ENCODE peak calls at places on chromosomes 3 and 15, in eight cellular contexts. Z, W, A, V, E, S, N and Q are unnamed samples.
A peak's percentile ranks its signal among the peaks of the same experiment; 100 is the strongest.

GRCh38 chr15:67100808-67101581 is 35.6 kb downstream of the SMAD3 start:
- DNase-seq in Z (no peak), E (no peak), S (no peak), W (no peak), A (no peak), V (no peak), N (no peak), Q (no peak)

GRCh38 chr3:134998855-134999254 is 203.8 kb downstream of the EPHB1 start:
- DNase-seq in N (no peak), S (no peak), W (no peak), A (no peak), Z (no peak), E (no peak), V (no peak), Q (no peak)

GRCh38 chr15:68275165-68275746 is 2.3 kb upstream of the FEM1B start:
- DNase-seq in N (no peak), A (no peak), S (no peak), V (no peak), Z (peak; percentile 88), W (no peak), E (peak; percentile 43), Q (peak; percentile 89)

GRCh38 chr3:156140196-156140595 is 19.8 kb downstream of the KCNAB1 start:
- DNase-seq in V (no peak), S (no peak), W (no peak), E (no peak), Z (no peak), A (no peak), N (no peak), Q (no peak)

GRCh38 chr3:23198801-23199200 is 4.3 kb upstream of the UBE2E2 start:
- DNase-seq in E (peak; percentile 61), Z (peak; percentile 46), S (peak; percentile 12), V (no peak), W (no peak), N (no peak), A (no peak), Q (no peak)

GRCh38 chr3:101466465-101467309 is 46.3 kb downstream of the SENP7 start:
- DNase-seq in W (peak; percentile 22), A (no peak), Z (peak; percentile 7), N (peak; percentile 3), S (no peak), E (no peak), V (no peak), Q (no peak)

GRCh38 chr3:108305484-108306172 is 9.3 kb downstream of the HHLA2 start:
- DNase-seq in Z (no peak), W (no peak), E (no peak), V (no peak), N (no peak), A (no peak), S (no peak), Q (peak; percentile 85)

GRCh38 chr3:54660599-54661210 is 267.2 kb downstream of the LRTM1 start:
- DNase-seq in S (no peak), V (peak; percentile 38), W (no peak), Z (no peak), N (peak; percentile 72), E (no peak), A (peak; percentile 1), Q (no peak)

GRCh38 chr15:87752250-87752951 is 504.1 kb downstream of the NTRK3 start:
- DNase-seq in N (peak; percentile 91), S (peak; percentile 54), E (peak; percentile 55), A (peak; percentile 95), V (no peak), Z (peak; percentile 93), W (no peak), Q (no peak)

GRCh38 chr3:100106094-100106493 is 8.2 kb downstream of the FILIP1L start:
- DNase-seq in Z (no peak), W (no peak), A (peak; percentile 22), S (no peak), N (no peak), V (no peak), E (no peak), Q (no peak)

GRCh38 chr15:89379818-89380217 is 45.2 kb upstream of the POLG start:
- DNase-seq in A (no peak), N (no peak), S (no peak), Z (no peak), W (no peak), E (no peak), V (no peak), Q (peak; percentile 58)

GRCh38 chr3:31533169-31533870 is 595 bp downstream of the STT3B start:
- DNase-seq in A (peak; percentile 25), Z (peak; percentile 1), S (no peak), V (peak; percentile 55), N (peak; percentile 27), E (peak; percentile 19), W (peak; percentile 38), Q (no peak)

GRCh38 chr15:66503780-66504562 is 684 bp downstream of the RPL4 start:
- DNase-seq in W (no peak), V (no peak), E (no peak), S (no peak), Z (no peak), N (no peak), A (no peak), Q (no peak)

GRCh38 chr15:34304613-34305012 is 33.0 kb downstream of the SLC12A6 start:
- DNase-seq in S (peak; percentile 14), N (peak; percentile 48), Z (peak; percentile 82), A (peak; percentile 76), E (peak; percentile 86), W (no peak), V (no peak), Q (no peak)

GRCh38 chr3:23894166-23895061 is 22.4 kb downstream of the NKIRAS1 start:
- DNase-seq in A (no peak), V (no peak), Z (no peak), S (no peak), E (no peak), N (no peak), W (no peak), Q (no peak)

GRCh38 chr3:78540485-78540884 is 1227.3 kb downstream of the ROBO1 start:
- DNase-seq in Z (no peak), A (no peak), W (no peak), E (no peak), N (no peak), V (no peak), S (no peak), Q (no peak)
- H3K4me3 ChIP-seq in Z (no peak overlapping the region), A (no peak overlapping the region), W (no peak overlapping the region), E (no peak overlapping the region), N (no peak overlapping the region), V (no peak overlapping the region), S (no peak overlapping the region), Q (no peak overlapping the region)

DNA sequence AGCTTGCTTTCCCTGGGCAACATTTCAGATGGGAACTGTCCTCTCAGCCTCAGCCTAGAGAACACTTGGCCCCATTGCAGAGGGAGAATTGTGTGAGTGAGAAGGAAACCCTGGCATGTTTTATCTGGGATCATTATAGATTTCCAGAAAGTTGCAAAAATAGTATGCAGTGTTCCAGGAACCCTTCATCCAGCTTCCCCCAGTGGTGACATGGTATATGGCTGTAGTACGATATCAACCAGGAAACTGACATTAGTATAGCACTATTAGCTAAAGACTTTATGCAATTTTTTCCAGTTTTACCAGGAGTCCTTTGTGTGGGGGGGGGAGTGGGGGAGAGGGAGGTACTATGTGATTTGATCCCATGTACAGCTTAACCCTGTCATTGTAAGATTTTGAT is 166.2 kb upstream of the KBTBD8 start:
- DNase-seq in W (no peak), E (no peak), N (no peak), A (no peak), S (no peak), V (no peak), Z (no peak), Q (no peak)
- TF ChIP-seq CTCF in W (no peak), E (no peak), N (no peak), A (no peak), S (no peak), V (no peak), Z (no peak), Q (no peak)

GRCh38 chr3:50334339-50335075 is 6.1 kb downstream of the RASSF1 start:
- DNase-seq in N (no peak), Z (no peak), W (no peak), S (no peak), V (no peak), A (no peak), E (no peak), Q (peak; percentile 89)
- H3K4me3 ChIP-seq in N (no peak overlapping the region), Z (no peak overlapping the region), W (no peak overlapping the region), S (no peak overlapping the region), V (peak overlapping the region; percentile 92), A (peak overlapping the region; percentile 13), E (no peak overlapping the region), Q (peak overlapping the region; percentile 89)

GRCh38 chr3:188037116-188037718 is 116.7 kb upstream of the LPP start:
- DNase-seq in S (no peak), Z (peak; percentile 45), N (peak; percentile 71), W (peak; percentile 42), A (peak; percentile 65), V (no peak), E (peak; percentile 51), Q (peak; percentile 84)
- TF ChIP-seq CTCF in S (peak; percentile 52), Z (peak; percentile 46), N (peak; percentile 56), W (peak; percentile 53), A (peak; percentile 42), V (peak; percentile 40), E (peak; percentile 44), Q (peak; percentile 66)